ENCODE peak calls at places on chromosome 11, in six cellular contexts. C, S, L, P, G and Q are unnamed samples. For H3K4me1, the result is how much of the 10 kb centered on the place peaks cover.

GRCh38 chr11:8985462-8985861 is 18.3 kb downstream of the NRIP3 start:
- DNase-seq in C (no peak), S (no peak), L (no peak), P (no peak), G (no peak), Q (no peak)

GRCh38 chr11:69518081-69518950 is 36.9 kb downstream of the LINC01488 start:
- DNase-seq in C (no peak), S (peak), L (no peak), P (no peak), G (no peak), Q (no peak)

GRCh38 chr11:122656631-122657101 is 1.1 kb downstream of the UBASH3B start:
- DNase-seq in C (peak), S (peak), L (no peak), P (peak), G (peak), Q (peak)

GRCh38 chr11:8766043-8766992 is 83.7 kb downstream of the RPL27A start:
- DNase-seq in C (no peak), S (no peak), L (no peak), P (peak), G (no peak), Q (peak)

GRCh38 chr11:134719397-134719796 is 307.4 kb upstream of the B3GAT1 start:
- DNase-seq in C (no peak), S (no peak), L (no peak), P (no peak), G (no peak), Q (no peak)

GRCh38 chr11:111833524-111833923 is 37.9 kb downstream of the ALG9 start:
- DNase-seq in C (no peak), S (no peak), L (no peak), P (no peak), G (no peak), Q (no peak)

GRCh38 chr11:35804446-35805040 is 139.3 kb upstream of the LDLRAD3 start:
- DNase-seq in C (no peak), S (no peak), L (no peak), P (no peak), G (no peak), Q (no peak)

GRCh38 chr11:80980221-80980620 is 1539.4 kb upstream of the TENM4 start:
- DNase-seq in C (no peak), S (no peak), L (no peak), P (no peak), G (no peak), Q (no peak)

GRCh38 chr11:74288161-74288560 is 23.3 kb downstream of the P4HA3 start:
- DNase-seq in C (no peak), S (no peak), L (no peak), P (no peak), G (no peak), Q (no peak)

GRCh38 chr11:108535384-108535955 is 37.3 kb upstream of the POGLUT3 start:
- DNase-seq in C (no peak), S (no peak), L (no peak), P (no peak), G (no peak), Q (no peak)

GRCh38 chr11:13635804-13636203 is 32.7 kb upstream of the FAR1 start:
- DNase-seq in C (no peak), S (no peak), L (no peak), P (no peak), G (no peak), Q (no peak)

GRCh38 chr11:2664331-2664730 is 35.5 kb downstream of the KCNQ1OT1 start:
- DNase-seq in C (no peak), S (no peak), L (no peak), P (no peak), G (no peak), Q (no peak)

GRCh38 chr11:113908107-113908506 is 3.5 kb downstream of the HTR3B start:
- DNase-seq in C (no peak), S (no peak), L (no peak), P (no peak), G (no peak), Q (no peak)

GRCh38 chr11:79592441-79593223 is 151.8 kb upstream of the TENM4 start:
- DNase-seq in C (no peak), S (no peak), L (no peak), P (no peak), G (no peak), Q (no peak)

GRCh38 chr11:1882265-1883238 is 9.1 kb downstream of the PRR33 start:
- DNase-seq in C (peak), S (peak), L (peak), P (peak), G (peak), Q (peak)

GRCh38 chr11:95897731-95898130 is 26.2 kb downstream of the MTMR2 start:
- DNase-seq in C (no peak), S (no peak), L (no peak), P (no peak), G (no peak), Q (no peak)

GRCh38 chr11:1745701-1746320 is 4.6 kb downstream of the IFITM10 start:
- DNase-seq in C (no peak), S (peak), L (no peak), P (no peak), G (no peak), Q (no peak)

GRCh38 chr11:122746050-122746478 is 90.5 kb downstream of the UBASH3B start:
- DNase-seq in C (peak), S (no peak), L (no peak), P (no peak), G (peak), Q (no peak)

GRCh38 chr11:73197348-73197747 is 20.7 kb upstream of the P2RY2 start:
- DNase-seq in C (peak), S (peak), L (no peak), P (no peak), G (no peak), Q (no peak)

GRCh38 chr11:6876914-6877313 is 489 bp downstream of the OR10A4 start:
- DNase-seq in C (peak), S (no peak), L (no peak), P (no peak), G (no peak), Q (no peak)

GRCh38 chr11:11318961-11319360 is 34.1 kb downstream of the CSNK2A3 start:
- DNase-seq in C (no peak), S (no peak), L (no peak), P (no peak), G (no peak), Q (no peak)

GRCh38 chr11:75768112-75768908 is at the start of gene DGAT2:
- DNase-seq in C (peak), S (peak), L (peak), P (peak), G (peak), Q (peak)

GRCh38 chr11:1439341-1439740 is 47.2 kb downstream of the MOB2 start:
- DNase-seq in C (no peak), S (no peak), L (no peak), P (no peak), G (no peak), Q (no peak)

DNA sequence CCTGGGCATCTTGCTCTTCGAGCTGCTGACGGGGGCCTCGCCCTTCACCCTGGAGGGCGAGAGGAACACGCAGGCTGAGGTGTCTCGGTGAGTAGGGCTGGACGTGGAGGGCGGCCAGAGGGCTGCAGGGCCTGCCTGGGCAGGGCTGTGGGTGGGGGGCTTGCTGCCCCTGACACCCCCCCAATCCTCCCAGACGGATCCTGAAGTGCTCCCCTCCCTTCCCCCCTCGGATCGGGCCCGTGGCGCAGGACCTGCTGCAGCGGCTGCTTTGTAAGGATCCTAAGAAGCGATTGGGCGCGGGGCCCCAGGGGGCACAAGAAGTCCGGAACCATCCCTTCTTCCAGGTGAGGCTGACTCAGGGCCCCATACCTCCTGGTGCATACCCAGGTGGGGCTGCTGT is 2.7 kb downstream of the RPS6KA4 start:
- DNase-seq in C (no peak), S (no peak), L (no peak), P (no peak), G (no peak), Q (no peak)
- H3K4me3 ChIP-seq in C (no peak), S (no peak), L (no peak), P (no peak), G (no peak), Q (no peak)

DNA sequence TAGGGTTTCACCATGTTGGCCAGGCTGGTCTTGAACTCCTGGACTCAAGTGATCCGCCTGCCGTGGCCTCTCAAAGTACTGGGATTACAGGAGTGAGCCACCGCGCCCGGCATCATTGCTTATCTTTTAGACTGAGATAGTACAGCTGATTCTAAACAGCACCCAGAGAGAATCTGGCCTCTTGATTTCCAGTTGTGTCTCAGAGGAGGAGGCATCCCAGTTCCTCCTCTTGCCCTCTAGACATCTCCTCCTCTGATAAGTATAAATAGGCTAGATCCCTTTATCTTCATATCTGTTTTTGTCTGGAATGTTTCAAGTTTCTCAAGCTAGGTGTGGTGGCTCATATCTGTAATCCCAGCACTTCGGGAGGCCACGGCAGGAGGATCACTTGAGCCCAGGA is 7.0 kb downstream of the MARK2 start:
- DNase-seq in C (no peak), S (no peak), L (no peak), P (no peak), G (no peak), Q (no peak)
- H3K4me1 ChIP-seq in C (under half), S (half or more), L (under half), P (under half), G (under half), Q (under half)

GRCh38 chr11:27718853-27719574 is 18.8 kb upstream of the BDNF start:
- DNase-seq in C (peak), S (peak), L (no peak), P (peak), G (no peak), Q (peak)
- H3K4me3 ChIP-seq in C (peak), S (peak), L (no peak), P (peak), G (peak), Q (no peak)

GRCh38 chr11:128052912-128053641 is 534.3 kb downstream of the ETS1 start:
- DNase-seq in C (no peak), S (no peak), L (no peak), P (no peak), G (no peak), Q (no peak)

GRCh38 chr11:128042290-128042751 is 545.0 kb downstream of the ETS1 start:
- DNase-seq in C (no peak), S (no peak), L (no peak), P (no peak), G (no peak), Q (no peak)

GRCh38 chr11:128047026-128047425 is 540.3 kb downstream of the ETS1 start:
- DNase-seq in C (no peak), S (no peak), L (no peak), P (no peak), G (no peak), Q (no peak)

GRCh38 chr11:128045094-128045725 is 542.1 kb downstream of the ETS1 start:
- DNase-seq in C (no peak), S (no peak), L (no peak), P (peak), G (no peak), Q (no peak)

DNA sequence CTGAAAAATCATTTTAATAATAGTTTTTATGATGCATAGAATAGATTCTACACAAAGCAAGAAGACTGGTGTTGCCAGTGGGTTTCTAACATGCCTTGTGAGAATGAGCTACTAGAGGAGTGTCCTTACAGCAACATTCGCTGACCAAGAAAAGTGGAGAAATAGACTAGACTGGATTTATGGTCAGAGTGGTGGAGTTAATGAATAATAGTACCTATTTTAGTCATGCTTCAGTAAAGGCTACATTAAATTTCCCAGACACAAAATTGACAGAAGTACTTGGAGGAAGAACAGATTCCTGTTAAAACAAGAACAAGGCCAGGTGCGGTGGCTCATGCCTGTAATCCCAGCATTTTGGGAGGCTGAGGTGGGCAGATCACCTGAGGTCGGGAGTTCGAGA is 539.2 kb downstream of the ETS1 start:
- DNase-seq in C (no peak), S (no peak), L (no peak), P (no peak), G (no peak), Q (no peak)
- H3K4me1 ChIP-seq in C (under half), S (under half), L (under half), P (under half), G (under half), Q (under half)

GRCh38 chr11:104221455-104221854 is 57.5 kb upstream of the PDGFD start:
- DNase-seq in C (no peak), S (no peak), L (no peak), P (no peak), G (no peak), Q (no peak)
- H3K4me3 ChIP-seq in C (no peak), S (no peak), L (no peak), P (no peak), G (no peak), Q (no peak)